ENCODE peak calls at places on chromosome 9, in eight cellular contexts. One of them, this sample, is unnamed.

GRCh38 chr9:83281306-83282255 is 218.6 kb upstream of the RASEF start:
- DNase-seq in fibroblast of mammary gland: peak; percentile 86
- DNase-seq in lung: peak; percentile 74
- DNase-seq in psoas muscle: no peak
- DNase-seq in NB4: peak; percentile 40
- DNase-seq in astrocyte of the spinal cord: peak; percentile 81
- DNase-seq in fibroblast of villous mesenchyme: peak; percentile 51
- DNase-seq in fibroblast of lung: peak; percentile 6
- DNase-seq in this sample: no peak

GRCh38 chr9:78029601-78030552 is 1.7 kb downstream of the GNAQ start:
- DNase-seq in astrocyte of the spinal cord: no peak
- DNase-seq in NB4: peak; percentile 74
- DNase-seq in lung: no peak
- DNase-seq in fibroblast of lung: peak; percentile 47
- DNase-seq in fibroblast of mammary gland: peak; percentile 28
- DNase-seq in fibroblast of villous mesenchyme: no peak
- DNase-seq in psoas muscle: no peak
- DNase-seq in this sample: no peak

GRCh38 chr9:38032266-38032830 is 36.7 kb downstream of the SHB start:
- DNase-seq in fibroblast of lung: no peak
- DNase-seq in fibroblast of mammary gland: no peak
- DNase-seq in astrocyte of the spinal cord: no peak
- DNase-seq in psoas muscle: no peak
- DNase-seq in NB4: no peak
- DNase-seq in fibroblast of villous mesenchyme: no peak
- DNase-seq in lung: peak; percentile 50
- DNase-seq in this sample: no peak

GRCh38 chr9:94783121-94783664 is 56.7 kb downstream of the AOPEP start:
- DNase-seq in fibroblast of lung: peak; percentile 89
- DNase-seq in fibroblast of villous mesenchyme: peak; percentile 91
- DNase-seq in psoas muscle: peak; percentile 95
- DNase-seq in fibroblast of mammary gland: peak; percentile 85
- DNase-seq in astrocyte of the spinal cord: peak; percentile 87
- DNase-seq in NB4: peak; percentile 72
- DNase-seq in lung: peak; percentile 90
- DNase-seq in this sample: peak; percentile 64

GRCh38 chr9:137477778-137478612 is 18.9 kb upstream of the NSMF start:
- DNase-seq in psoas muscle: peak; percentile 44
- DNase-seq in NB4: no peak
- DNase-seq in astrocyte of the spinal cord: no peak
- DNase-seq in fibroblast of villous mesenchyme: no peak
- DNase-seq in fibroblast of mammary gland: no peak
- DNase-seq in lung: no peak
- DNase-seq in fibroblast of lung: no peak
- DNase-seq in this sample: no peak

GRCh38 chr9:27933210-27934062 is 360.2 kb upstream of the C9orf72 start:
- DNase-seq in fibroblast of villous mesenchyme: no peak
- DNase-seq in fibroblast of mammary gland: no peak
- DNase-seq in astrocyte of the spinal cord: no peak
- DNase-seq in psoas muscle: no peak
- DNase-seq in lung: no peak
- DNase-seq in NB4: no peak
- DNase-seq in fibroblast of lung: no peak
- DNase-seq in this sample: no peak

GRCh38 chr9:138024131-138024530 is 146.5 kb downstream of the CACNA1B start:
- DNase-seq in NB4: no peak
- DNase-seq in lung: peak; percentile 27
- DNase-seq in fibroblast of villous mesenchyme: no peak
- DNase-seq in astrocyte of the spinal cord: no peak
- DNase-seq in fibroblast of lung: no peak
- DNase-seq in fibroblast of mammary gland: no peak
- DNase-seq in psoas muscle: peak; percentile 28
- DNase-seq in this sample: no peak

GRCh38 chr9:98372077-98372812 is 116.8 kb upstream of the TBC1D2 start:
- DNase-seq in astrocyte of the spinal cord: no peak
- DNase-seq in fibroblast of lung: no peak
- DNase-seq in NB4: no peak
- DNase-seq in psoas muscle: no peak
- DNase-seq in lung: no peak
- DNase-seq in fibroblast of mammary gland: no peak
- DNase-seq in fibroblast of villous mesenchyme: no peak
- DNase-seq in this sample: no peak

GRCh38 chr9:131162886-131163285 is 37.5 kb downstream of the NUP214 start:
- DNase-seq in fibroblast of lung: no peak
- DNase-seq in lung: no peak
- DNase-seq in fibroblast of mammary gland: no peak
- DNase-seq in fibroblast of villous mesenchyme: no peak
- DNase-seq in psoas muscle: no peak
- DNase-seq in NB4: no peak
- DNase-seq in astrocyte of the spinal cord: no peak
- DNase-seq in this sample: no peak

GRCh38 chr9:121895836-121896544 is 197.1 kb downstream of the TTLL11 start:
- DNase-seq in fibroblast of lung: peak; percentile 49
- DNase-seq in fibroblast of villous mesenchyme: peak; percentile 47
- DNase-seq in astrocyte of the spinal cord: peak; percentile 58
- DNase-seq in fibroblast of mammary gland: peak; percentile 73
- DNase-seq in psoas muscle: no peak
- DNase-seq in NB4: no peak
- DNase-seq in lung: no peak
- DNase-seq in this sample: no peak

GRCh38 chr9:134240371-134240770 is 76.0 kb upstream of the RNU6ATAC start:
- DNase-seq in NB4: peak; percentile 66
- DNase-seq in fibroblast of villous mesenchyme: no peak
- DNase-seq in fibroblast of mammary gland: no peak
- DNase-seq in psoas muscle: no peak
- DNase-seq in lung: no peak
- DNase-seq in fibroblast of lung: no peak
- DNase-seq in astrocyte of the spinal cord: no peak
- DNase-seq in this sample: no peak

GRCh38 chr9:70405808-70406445 is 8.5 kb downstream of the KLF9 start:
- DNase-seq in NB4: no peak
- DNase-seq in fibroblast of lung: no peak
- DNase-seq in psoas muscle: no peak
- DNase-seq in astrocyte of the spinal cord: no peak
- DNase-seq in lung: no peak
- DNase-seq in fibroblast of villous mesenchyme: peak; percentile 25
- DNase-seq in fibroblast of mammary gland: no peak
- DNase-seq in this sample: no peak

GRCh38 chr9:123749580-123750202 is 180.2 kb downstream of the DENND1A start:
- DNase-seq in psoas muscle: no peak
- DNase-seq in fibroblast of villous mesenchyme: peak; percentile 33
- DNase-seq in fibroblast of lung: no peak
- DNase-seq in lung: no peak
- DNase-seq in fibroblast of mammary gland: peak; percentile 22
- DNase-seq in NB4: peak; percentile 65
- DNase-seq in astrocyte of the spinal cord: no peak
- DNase-seq in this sample: peak; percentile 56

GRCh38 chr9:20321683-20322082 is 300.6 kb downstream of the MLLT3 start:
- DNase-seq in fibroblast of villous mesenchyme: no peak
- DNase-seq in fibroblast of lung: no peak
- DNase-seq in fibroblast of mammary gland: peak; percentile 24
- DNase-seq in lung: no peak
- DNase-seq in NB4: no peak
- DNase-seq in psoas muscle: no peak
- DNase-seq in astrocyte of the spinal cord: no peak
- DNase-seq in this sample: no peak

GRCh38 chr9:110254500-110254899 is 1.8 kb downstream of the TXN start:
- DNase-seq in fibroblast of mammary gland: no peak
- DNase-seq in NB4: no peak
- DNase-seq in psoas muscle: no peak
- DNase-seq in astrocyte of the spinal cord: no peak
- DNase-seq in fibroblast of lung: no peak
- DNase-seq in fibroblast of villous mesenchyme: no peak
- DNase-seq in lung: no peak
- DNase-seq in this sample: peak; percentile 11
- H3K4me3 ChIP-seq in fibroblast of mammary gland: peak overlapping the region; percentile 86
- H3K4me3 ChIP-seq in NB4: peak overlapping the region; percentile 90
- H3K4me3 ChIP-seq in psoas muscle: peak overlapping the region; percentile 90
- H3K4me3 ChIP-seq in astrocyte of the spinal cord: peak overlapping the region; percentile 90
- H3K4me3 ChIP-seq in fibroblast of lung: peak overlapping the region; percentile 71
- H3K4me3 ChIP-seq in fibroblast of villous mesenchyme: peak overlapping the region; percentile 81
- H3K4me3 ChIP-seq in lung: peak overlapping the region; percentile 4
- H3K4me3 ChIP-seq in this sample: peak overlapping the region; percentile 71

GRCh38 chr9:7481570-7481969 is 318.0 kb downstream of the DMAC1 start:
- DNase-seq in fibroblast of villous mesenchyme: no peak
- DNase-seq in psoas muscle: no peak
- DNase-seq in NB4: no peak
- DNase-seq in fibroblast of mammary gland: no peak
- DNase-seq in astrocyte of the spinal cord: no peak
- DNase-seq in lung: no peak
- DNase-seq in fibroblast of lung: no peak
- DNase-seq in this sample: no peak

DNA sequence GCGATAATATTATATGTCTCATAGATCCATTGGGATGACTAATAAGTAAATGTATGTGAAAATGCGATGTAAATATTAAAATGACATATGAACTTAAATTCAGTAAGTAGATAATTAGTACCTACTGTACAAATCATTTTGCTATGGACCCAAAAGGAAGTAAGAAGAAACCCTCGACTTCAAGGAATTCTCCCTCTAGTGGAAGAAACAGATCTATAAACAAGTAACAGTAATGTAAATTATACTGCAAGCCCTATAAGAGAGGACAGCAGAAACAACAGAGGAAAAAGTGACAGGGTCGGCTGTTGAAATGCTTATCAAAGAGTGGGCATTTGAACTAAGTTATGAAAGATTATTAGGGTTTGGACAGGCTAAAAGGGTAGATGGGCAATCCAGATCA is 320.3 kb downstream of the DMAC1 start:
- DNase-seq in fibroblast of villous mesenchyme: peak; percentile 11
- DNase-seq in lung: no peak
- DNase-seq in fibroblast of lung: peak; percentile 23
- DNase-seq in fibroblast of mammary gland: no peak
- DNase-seq in NB4: peak; percentile 14
- DNase-seq in psoas muscle: no peak
- DNase-seq in astrocyte of the spinal cord: no peak
- DNase-seq in this sample: no peak
- TF ChIP-seq CTCF in fibroblast of villous mesenchyme: peak; percentile 38
- TF ChIP-seq CTCF in lung: no peak
- TF ChIP-seq CTCF in fibroblast of lung: peak; percentile 28
- TF ChIP-seq CTCF in fibroblast of mammary gland: peak; percentile 18
- TF ChIP-seq CTCF in NB4: peak; percentile 4
- TF ChIP-seq CTCF in psoas muscle: no peak
- TF ChIP-seq CTCF in astrocyte of the spinal cord: no peak
- TF ChIP-seq CTCF in this sample: no peak

GRCh38 chr9:13131991-13132390 is 147.5 kb downstream of the MPDZ start:
- DNase-seq in fibroblast of mammary gland: no peak
- DNase-seq in fibroblast of lung: no peak
- DNase-seq in fibroblast of villous mesenchyme: no peak
- DNase-seq in psoas muscle: no peak
- DNase-seq in lung: no peak
- DNase-seq in astrocyte of the spinal cord: no peak
- DNase-seq in NB4: no peak
- DNase-seq in this sample: no peak
- H3K4me3 ChIP-seq in fibroblast of mammary gland: no peak overlapping the region
- H3K4me3 ChIP-seq in fibroblast of lung: no peak overlapping the region
- H3K4me3 ChIP-seq in fibroblast of villous mesenchyme: no peak overlapping the region
- H3K4me3 ChIP-seq in psoas muscle: no peak overlapping the region
- H3K4me3 ChIP-seq in lung: no peak overlapping the region
- H3K4me3 ChIP-seq in astrocyte of the spinal cord: no peak overlapping the region
- H3K4me3 ChIP-seq in NB4: no peak overlapping the region
- H3K4me3 ChIP-seq in this sample: no peak overlapping the region

DNA sequence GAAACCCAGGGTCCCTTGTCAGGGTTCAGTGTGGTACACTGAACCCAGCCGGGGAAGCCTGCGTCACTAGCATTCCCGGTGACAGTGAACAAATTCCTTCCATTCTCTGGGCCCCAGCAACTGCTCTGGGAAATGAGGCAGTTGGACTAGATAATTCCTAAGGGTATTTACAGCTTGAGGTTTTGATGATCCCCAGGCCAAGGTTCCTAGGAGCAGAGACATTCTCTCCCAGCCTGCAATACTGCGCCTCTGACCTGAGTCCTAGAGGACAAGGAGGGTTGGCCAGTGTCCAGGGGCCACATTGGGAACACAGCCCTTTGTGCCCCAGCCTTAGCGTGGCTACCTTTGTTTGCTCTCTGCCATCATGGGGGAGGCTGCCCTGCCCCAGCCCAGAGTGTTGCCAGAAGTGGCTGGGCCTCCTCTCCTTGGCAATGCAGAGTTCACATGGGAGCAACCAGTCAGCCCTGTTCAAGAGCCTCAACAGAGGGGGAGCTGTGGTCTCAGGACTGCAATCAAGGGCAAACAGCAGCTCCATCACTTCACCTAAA is 178.2 kb downstream of the SEC61B start:
- DNase-seq in fibroblast of mammary gland: no peak
- DNase-seq in NB4: no peak
- DNase-seq in astrocyte of the spinal cord: no peak
- DNase-seq in lung: no peak
- DNase-seq in fibroblast of villous mesenchyme: peak; percentile 66
- DNase-seq in psoas muscle: peak; percentile 62
- DNase-seq in fibroblast of lung: no peak
- DNase-seq in this sample: no peak
- TF ChIP-seq CTCF in fibroblast of mammary gland: no peak
- TF ChIP-seq CTCF in NB4: no peak
- TF ChIP-seq CTCF in astrocyte of the spinal cord: no peak
- TF ChIP-seq CTCF in lung: no peak
- TF ChIP-seq CTCF in fibroblast of villous mesenchyme: no peak
- TF ChIP-seq CTCF in psoas muscle: no peak
- TF ChIP-seq CTCF in fibroblast of lung: no peak
- TF ChIP-seq CTCF in this sample: no peak

GRCh38 chr9:89278997-89279739 is 31.8 kb upstream of the CKS2 start:
- DNase-seq in lung: no peak
- DNase-seq in fibroblast of lung: peak; percentile 84
- DNase-seq in astrocyte of the spinal cord: peak; percentile 74
- DNase-seq in psoas muscle: no peak
- DNase-seq in fibroblast of mammary gland: peak; percentile 81
- DNase-seq in fibroblast of villous mesenchyme: peak; percentile 72
- DNase-seq in NB4: peak; percentile 68
- DNase-seq in this sample: peak; percentile 56
- H3K4me3 ChIP-seq in lung: no peak overlapping the region
- H3K4me3 ChIP-seq in fibroblast of lung: no peak overlapping the region
- H3K4me3 ChIP-seq in astrocyte of the spinal cord: no peak overlapping the region
- H3K4me3 ChIP-seq in psoas muscle: no peak overlapping the region
- H3K4me3 ChIP-seq in fibroblast of mammary gland: no peak overlapping the region
- H3K4me3 ChIP-seq in fibroblast of villous mesenchyme: no peak overlapping the region
- H3K4me3 ChIP-seq in NB4: no peak overlapping the region
- H3K4me3 ChIP-seq in this sample: no peak overlapping the region

DNA sequence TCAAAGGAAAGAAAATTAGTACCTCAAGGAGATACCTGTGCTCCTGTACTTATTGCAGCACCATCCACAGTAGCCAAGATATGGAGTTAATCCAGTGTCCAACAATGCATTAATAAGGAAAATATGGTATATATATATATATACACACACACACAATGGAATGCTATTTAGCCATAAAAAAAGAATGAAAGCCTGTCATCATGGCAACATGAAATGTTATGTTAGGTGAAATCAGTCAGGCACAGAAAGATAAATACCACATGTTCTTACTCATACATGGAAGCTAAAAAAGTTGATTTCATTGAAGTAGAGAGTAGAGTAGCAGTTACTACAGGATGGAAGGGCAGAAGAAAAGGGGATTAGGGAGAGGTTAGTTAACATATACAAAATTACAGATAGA is 601.5 kb downstream of the ANXA1 start:
- DNase-seq in fibroblast of villous mesenchyme: no peak
- DNase-seq in fibroblast of mammary gland: peak; percentile 62
- DNase-seq in astrocyte of the spinal cord: peak; percentile 29
- DNase-seq in lung: no peak
- DNase-seq in psoas muscle: no peak
- DNase-seq in fibroblast of lung: no peak
- DNase-seq in NB4: no peak
- DNase-seq in this sample: no peak
- TF ChIP-seq CTCF in fibroblast of villous mesenchyme: no peak
- TF ChIP-seq CTCF in fibroblast of mammary gland: no peak
- TF ChIP-seq CTCF in astrocyte of the spinal cord: no peak
- TF ChIP-seq CTCF in lung: no peak
- TF ChIP-seq CTCF in psoas muscle: no peak
- TF ChIP-seq CTCF in fibroblast of lung: no peak
- TF ChIP-seq CTCF in NB4: no peak
- TF ChIP-seq CTCF in this sample: no peak